ENCODE peak calls at places on chromosomes 6 and 20, in seven cellular contexts. J is stomach, M is cardiac muscle cell, S is ovary, Z is PC-9, T is GM23338, B is MM.1S. K is an unnamed sample.
A peak's percentile ranks its signal among the peaks of the same experiment; 100 is the strongest.

GRCh38 chr20:51460569-51461265 is 81.8 kb downstream of the NFATC2 start:
- DNase-seq in S (no peak), Z (no peak), J (no peak), B (no peak), T (no peak), M (no peak), K (no peak)

GRCh38 chr6:97095466-97095865 is 170.9 kb downstream of the KLHL32 start:
- DNase-seq in Z (no peak), B (no peak), M (no peak), T (no peak), S (no peak), J (no peak), K (peak; percentile 83)

GRCh38 chr6:56891754-56892153 is 63.2 kb upstream of the BEND6 start:
- DNase-seq in M (no peak), S (no peak), B (no peak), T (peak; percentile 26), J (no peak), Z (no peak), K (no peak)

GRCh38 chr20:38023181-38024085 is 9.8 kb downstream of the TTI1 start:
- DNase-seq in T (no peak), B (no peak), M (no peak), S (no peak), J (no peak), Z (no peak), K (no peak)

GRCh38 chr6:133612459-133612858 is 276.5 kb upstream of the TCF21 start:
- DNase-seq in S (no peak), J (no peak), Z (no peak), B (no peak), T (no peak), M (no peak), K (no peak)

GRCh38 chr20:54056762-54057639 is 13.4 kb downstream of the BCAS1 start:
- DNase-seq in S (no peak), M (no peak), Z (no peak), J (no peak), T (no peak), B (no peak), K (no peak)

GRCh38 chr20:51643390-51643789 is 100.9 kb upstream of the NFATC2 start:
- DNase-seq in T (no peak), M (no peak), Z (no peak), S (no peak), J (no peak), B (no peak), K (no peak)

GRCh38 chr6:11755725-11756124 is 22.9 kb downstream of the ADTRP start:
- DNase-seq in S (no peak), T (no peak), M (no peak), B (no peak), Z (no peak), J (no peak), K (no peak)

GRCh38 chr6:83505376-83505775 is 7.0 kb upstream of the PRSS35 start:
- DNase-seq in M (no peak), Z (no peak), T (no peak), J (no peak), S (no peak), B (no peak), K (no peak)

GRCh38 chr20:39070484-39071231 is 108.5 kb downstream of the DHX35 start:
- DNase-seq in S (no peak), M (no peak), Z (no peak), J (no peak), T (no peak), B (no peak), K (peak; percentile 70)

GRCh38 chr20:57838670-57839142 is 128.9 kb upstream of the PMEPA1 start:
- DNase-seq in J (no peak), Z (no peak), B (no peak), S (peak; percentile 30), T (no peak), M (peak; percentile 18), K (no peak)

GRCh38 chr20:62411479-62412193 is 4.6 kb upstream of the CABLES2 start:
- DNase-seq in J (peak; percentile 43), S (no peak), Z (no peak), M (no peak), B (no peak), T (no peak), K (no peak)

GRCh38 chr20:11453430-11453829 is 464.3 kb upstream of the BTBD3 start:
- DNase-seq in J (no peak), Z (peak; percentile 47), T (no peak), B (no peak), S (no peak), M (no peak), K (peak; percentile 50)

DNA sequence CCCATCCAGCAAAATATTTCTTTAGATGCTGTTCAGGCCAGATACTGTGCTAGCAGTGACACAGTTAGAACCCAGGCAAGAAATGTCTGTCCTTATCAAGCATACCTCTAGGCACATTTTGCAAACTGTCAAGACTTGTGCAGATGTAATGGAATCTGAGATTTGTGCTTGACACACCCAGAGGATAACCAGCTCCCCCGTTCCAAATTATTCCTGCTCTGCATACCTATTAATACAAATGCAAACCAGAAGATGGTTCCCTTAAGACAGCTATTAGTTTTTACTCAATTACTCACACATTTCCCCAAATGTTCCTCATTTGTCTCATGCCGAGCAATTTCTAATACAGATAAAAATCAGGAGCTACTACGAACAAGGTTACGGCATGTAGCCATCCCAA is 40.4 kb downstream of the ATXN1 start:
- DNase-seq in M (no peak), T (no peak), J (no peak), B (no peak), Z (no peak), S (no peak), K (no peak)
- H3K4me1 ChIP-seq in M (peaks cover 9% of the 10 kb centered on the region), T (peaks cover 12% of the 10 kb centered on the region), J (peaks cover 74% of the 10 kb centered on the region), B (no peaks in the 10 kb centered on the region), Z (peaks cover 12% of the 10 kb centered on the region), S (peaks cover 8% of the 10 kb centered on the region), K (peaks cover 51% of the 10 kb centered on the region)

GRCh38 chr6:87706187-87706966 is 4.3 kb upstream of the AKIRIN2 start:
- DNase-seq in B (no peak), J (no peak), Z (peak; percentile 57), S (no peak), T (no peak), M (no peak), K (peak; percentile 57)

GRCh38 chr6:87714093-87714809 is 12.2 kb upstream of the AKIRIN2 start:
- DNase-seq in M (no peak), S (no peak), B (no peak), T (no peak), Z (peak; percentile 79), J (no peak), K (peak; percentile 89)

GRCh38 chr6:87705070-87705691 is 3.1 kb upstream of the AKIRIN2 start:
- DNase-seq in M (no peak), S (no peak), B (no peak), J (no peak), T (no peak), Z (peak; percentile 38), K (no peak)

DNA sequence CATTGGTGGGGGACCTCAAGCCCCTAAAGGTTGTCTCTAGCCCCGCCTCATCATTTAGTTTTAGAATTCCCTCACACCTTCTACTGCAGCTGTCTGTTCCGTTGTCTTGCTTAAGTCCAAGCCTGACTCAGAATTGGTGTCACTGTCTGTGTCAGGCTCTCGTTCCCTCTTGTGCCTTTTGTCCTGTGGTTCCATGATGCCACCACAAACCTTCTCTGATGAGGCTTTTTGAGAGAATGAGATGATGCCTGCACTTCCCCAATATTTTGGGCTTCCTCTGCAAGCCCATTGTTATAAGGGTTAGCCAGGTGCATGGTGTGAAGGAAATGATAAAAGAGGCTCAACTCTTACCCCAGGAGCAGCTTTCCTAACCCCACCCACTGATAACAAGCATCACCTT is 8.1 kb upstream of the AKIRIN2 start:
- DNase-seq in J (no peak), T (no peak), Z (no peak), B (no peak), S (no peak), M (no peak), K (no peak)
- H3K27ac ChIP-seq in J (no peak overlapping the region), T (no peak overlapping the region), Z (no peak overlapping the region), B (no peak overlapping the region), S (no peak overlapping the region), M (no peak overlapping the region), K (no peak overlapping the region)

GRCh38 chr6:63997727-63998126 is 362.1 kb downstream of the PHF3 start:
- DNase-seq in T (no peak), B (no peak), S (no peak), J (no peak), M (no peak), Z (no peak), K (peak; percentile 28)
- TF ChIP-seq CTCF in T (no peak), B (no peak), S (no peak), J (no peak), M (no peak), Z (no peak), K (no peak)

DNA sequence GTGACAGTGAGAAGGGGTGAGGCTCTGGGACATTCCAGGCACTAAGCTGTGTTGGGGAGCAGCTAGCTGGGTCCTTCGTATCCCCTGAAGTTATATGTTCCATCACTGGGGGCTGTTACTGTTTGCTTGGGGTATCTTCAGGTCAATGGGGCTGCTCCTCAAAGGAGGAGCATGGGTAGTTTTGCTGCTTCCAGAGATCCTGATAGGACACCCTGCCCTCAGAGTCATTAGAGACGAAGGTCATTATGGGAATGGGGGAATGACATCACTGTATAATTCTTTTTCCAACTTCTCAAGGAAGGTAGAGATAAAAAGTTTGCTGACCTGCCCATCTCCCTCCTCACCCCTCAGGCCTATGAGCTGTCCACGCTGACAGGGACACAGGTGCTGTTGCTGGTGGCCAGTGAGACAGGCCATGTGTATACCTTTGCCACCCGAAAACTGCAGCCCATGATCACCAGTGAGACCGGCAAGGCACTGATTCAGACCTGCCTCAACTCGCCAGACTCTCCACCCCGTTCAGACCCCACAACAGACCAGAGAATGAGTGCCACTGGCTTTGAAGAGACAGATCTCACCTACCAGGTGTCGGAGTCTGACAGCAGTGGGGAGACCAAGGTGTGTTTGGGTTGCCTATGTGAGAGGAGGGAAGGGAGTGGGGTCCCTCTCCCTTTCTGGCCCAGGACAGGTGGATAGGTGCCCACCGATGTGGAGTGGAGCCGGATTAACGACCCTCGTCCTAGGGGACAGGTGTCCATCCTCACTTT is 2.6 kb downstream of the SRF start:
- DNase-seq in S (peak; percentile 25), T (no peak), M (peak; percentile 11), J (no peak), Z (no peak), B (no peak), K (peak; percentile 35)
- H3K4me1 ChIP-seq in S (peaks cover 14% of the 10 kb centered on the region), T (peaks cover 14% of the 10 kb centered on the region), M (peaks cover 16% of the 10 kb centered on the region), J (peaks cover 57% of the 10 kb centered on the region), Z (peaks cover 29% of the 10 kb centered on the region), B (peaks cover 25% of the 10 kb centered on the region), K (peaks cover 17% of the 10 kb centered on the region)

GRCh38 chr6:7652957-7653356 is 63.0 kb downstream of the SNRNP48 start:
- DNase-seq in S (no peak), Z (no peak), M (no peak), T (no peak), J (no peak), B (no peak), K (no peak)

GRCh38 chr6:7650876-7651275 is 60.9 kb downstream of the SNRNP48 start:
- DNase-seq in T (no peak), M (no peak), Z (no peak), S (no peak), J (no peak), B (no peak), K (no peak)

GRCh38 chr6:7646394-7646793 is 56.4 kb downstream of the SNRNP48 start:
- DNase-seq in S (no peak), M (no peak), T (no peak), J (no peak), Z (no peak), B (no peak), K (peak; percentile 16)

GRCh38 chr6:7647504-7647903 is 57.5 kb downstream of the SNRNP48 start:
- DNase-seq in J (no peak), S (no peak), T (no peak), Z (no peak), B (peak; percentile 79), M (no peak), K (no peak)

GRCh38 chr6:7649037-7649810 is 59.2 kb downstream of the SNRNP48 start:
- DNase-seq in S (no peak), T (no peak), J (no peak), M (no peak), B (no peak), Z (no peak), K (no peak)
- H3K27ac ChIP-seq in S (no peak overlapping the region), T (no peak overlapping the region), J (no peak overlapping the region), M (no peak overlapping the region), B (no peak overlapping the region), Z (no peak overlapping the region), K (no peak overlapping the region)